ENCODE peak calls at places on chromosomes 11 and 22, in five cellular contexts. Q, S, M, I and K are unnamed samples.
A peak's percentile ranks its signal among the peaks of the same experiment; 100 is the strongest.

GRCh38 chr11:46489668-46490560 is 98.3 kb upstream of the CHRM4 start:
- DNase-seq in Q (peak; percentile 22), I (peak; percentile 55), S (peak; percentile 54), M (no peak), K (peak; percentile 17)

GRCh38 chr11:12061851-12062560 is 48.4 kb upstream of the MICAL2 start:
- DNase-seq in Q (no peak), I (no peak), M (no peak), S (no peak), K (no peak)

GRCh38 chr22:50306753-50307749 is at the start of gene PLXNB2:
- DNase-seq in M (peak; percentile 89), S (peak; percentile 41), Q (peak; percentile 82), I (peak; percentile 47), K (peak; percentile 64)

GRCh38 chr11:69027704-69028372 is 14.8 kb upstream of the MRGPRF start:
- DNase-seq in M (peak; percentile 77), S (no peak), Q (no peak), I (no peak), K (no peak)

GRCh38 chr11:10225553-10225952 is 68.5 kb downstream of the SBF2 start:
- DNase-seq in S (no peak), Q (no peak), I (no peak), M (no peak), K (no peak)

GRCh38 chr11:1487851-1488574 is 1.4 kb upstream of the MOB2 start:
- DNase-seq in I (no peak), S (no peak), Q (no peak), M (peak; percentile 45), K (no peak)

GRCh38 chr11:125281831-125282595 is 117.5 kb downstream of the PKNOX2 start:
- DNase-seq in S (no peak), M (no peak), I (no peak), Q (no peak), K (no peak)

GRCh38 chr22:23055448-23056179 is 14.7 kb upstream of the GNAZ start:
- DNase-seq in Q (no peak), M (no peak), S (no peak), I (no peak), K (no peak)

GRCh38 chr11:86698634-86699033 is 26.2 kb upstream of the ME3 start:
- DNase-seq in M (no peak), Q (no peak), S (no peak), I (no peak), K (no peak)

GRCh38 chr22:17237031-17237668 is 17.9 kb upstream of the ADA2 start:
- DNase-seq in S (peak; percentile 50), M (peak; percentile 39), I (no peak), Q (no peak), K (no peak)

GRCh38 chr11:86459002-86459385 is 84.3 kb downstream of the CCDC81 start:
- DNase-seq in M (no peak), I (no peak), Q (no peak), S (no peak), K (no peak)

GRCh38 chr11:8282621-8283509 is 19.2 kb upstream of the LMO1 start:
- DNase-seq in M (no peak), Q (peak; percentile 56), I (no peak), S (no peak), K (no peak)

GRCh38 chr11:76206327-76207081 is at the start of gene WNT11:
- DNase-seq in S (peak; percentile 28), I (peak; percentile 12), M (peak; percentile 68), Q (peak; percentile 90), K (peak; percentile 41)

DNA sequence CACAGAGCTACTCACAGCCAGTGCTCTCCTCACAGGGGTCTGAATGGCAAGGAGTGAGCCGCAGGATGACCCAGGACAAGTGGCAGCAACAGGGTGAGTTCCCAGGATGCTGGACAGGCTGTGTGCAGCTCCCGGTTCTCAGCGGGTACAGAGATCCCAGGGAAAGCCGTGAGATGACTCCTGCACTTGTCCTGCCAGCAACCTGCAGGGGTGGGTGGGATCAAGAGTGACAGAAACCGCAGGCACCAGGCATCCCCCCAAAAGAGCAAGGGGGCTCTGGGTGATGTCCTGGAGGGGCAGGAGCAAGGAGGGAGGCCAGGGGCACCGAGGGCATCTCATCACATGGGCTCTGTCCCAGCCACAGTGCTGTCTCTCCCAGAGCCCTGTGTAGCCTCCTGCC is 15.9 kb upstream of the PRODH start:
- DNase-seq in I (no peak), M (peak; percentile 13), Q (no peak), S (no peak), K (no peak)
- TF ChIP-seq CTCF in I (no peak), M (no peak), Q (no peak), S (no peak), K (no peak)

DNA sequence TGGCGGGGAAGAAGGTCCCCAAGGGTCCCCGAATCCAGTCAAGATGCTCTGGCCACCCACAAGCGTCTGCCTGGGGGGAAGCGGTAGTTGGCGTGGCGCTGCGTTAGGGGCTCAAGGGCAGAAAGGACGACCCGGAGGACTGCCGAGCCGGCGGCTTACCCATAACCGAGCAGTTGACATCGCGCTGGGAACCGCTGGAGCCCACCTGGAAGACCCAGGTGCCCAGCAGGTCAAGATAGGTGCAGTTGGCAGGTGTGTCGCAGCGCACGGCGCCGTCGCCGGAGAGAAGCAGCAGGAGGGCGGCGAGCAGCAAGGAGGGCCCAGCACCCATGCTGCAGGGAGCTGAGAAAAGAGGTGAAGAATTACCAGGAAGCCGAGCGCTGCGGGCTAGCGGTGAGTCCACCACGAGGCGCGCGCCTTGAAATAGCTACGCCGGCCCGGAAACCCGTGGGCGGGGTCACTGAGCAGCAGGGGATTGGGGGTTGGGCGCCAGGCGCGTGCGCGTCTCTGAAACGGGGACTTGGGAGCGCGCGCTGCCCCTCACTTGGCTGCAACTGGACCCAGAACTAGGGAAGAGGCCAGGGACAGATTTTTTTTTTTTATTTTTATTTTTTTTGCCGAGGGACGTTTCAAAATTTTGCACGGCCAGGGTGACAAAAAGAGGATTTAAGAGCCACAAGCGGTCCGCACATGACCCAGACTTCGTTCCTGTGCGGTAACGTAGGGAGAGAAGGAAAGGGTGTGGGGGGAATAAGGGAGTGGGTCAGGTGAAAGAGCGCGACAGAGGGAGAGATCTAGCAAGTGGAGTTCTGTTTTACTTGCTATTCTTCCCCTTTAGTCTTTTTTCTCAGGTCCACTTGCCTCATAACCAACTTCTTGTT is at the start of gene CTSC:
- DNase-seq in S (peak; percentile 99), Q (peak; percentile 97), M (peak; percentile 99), I (peak; percentile 92), K (peak; percentile 88)
- TF ChIP-seq CTCF in S (no peak), Q (no peak), M (peak; percentile 8), I (no peak), K (peak; percentile 26)

GRCh38 chr11:44942029-44942710 is 8.5 kb downstream of the TP53I11 start:
- DNase-seq in I (no peak), Q (no peak), M (no peak), S (no peak), K (no peak)
- TF ChIP-seq CTCF in I (no peak), Q (no peak), M (no peak), S (no peak), K (no peak)

GRCh38 chr11:123642435-123642834 is 12.0 kb downstream of the SCN3B start:
- DNase-seq in M (no peak), Q (no peak), S (no peak), I (no peak), K (no peak)
- TF ChIP-seq CTCF in M (no peak), Q (no peak), S (no peak), I (no peak), K (no peak)